ENCODE peak calls at places on chromosomes 13 and 19, in four cellular contexts. T, F, J and N are unnamed samples.

GRCh38 chr13:89695343-89696257 is 1651.9 kb upstream of the MIR17HG start:
- DNase-seq in T (no peak), F (peak; percentile 76), J (no peak), N (peak; percentile 77)

GRCh38 chr13:81929988-81930387 is 1589.1 kb upstream of the SPRY2 start:
- DNase-seq in T (no peak), F (peak; percentile 44), J (no peak), N (peak; percentile 4)

GRCh38 chr13:27712421-27712820 is 79.9 kb upstream of the GSX1 start:
- DNase-seq in T (no peak), F (peak; percentile 30), J (no peak), N (peak; percentile 25)

GRCh38 chr13:88823114-88823513 is 1151.9 kb downstream of the SLITRK5 start:
- DNase-seq in T (no peak), F (no peak), J (no peak), N (no peak)

GRCh38 chr19:7703332-7703731 is 1.4 kb upstream of the FCER2 start:
- DNase-seq in T (no peak), F (no peak), J (no peak), N (no peak)

GRCh38 chr19:13841339-13842293 is 35.3 kb upstream of the NANOS3 start:
- DNase-seq in T (no peak), F (no peak), J (peak; percentile 82), N (no peak)

GRCh38 chr13:32323912-32324311 is 8.6 kb downstream of the BRCA2 start:
- DNase-seq in T (no peak), F (no peak), J (no peak), N (no peak)

GRCh38 chr13:113544071-113544891 is 40.3 kb upstream of the TFDP1 start:
- DNase-seq in T (no peak), F (no peak), J (peak; percentile 47), N (no peak)

GRCh38 chr19:2474232-2475017 is 1.5 kb upstream of the GADD45B start:
- DNase-seq in T (peak; percentile 90), F (peak; percentile 95), J (peak; percentile 89), N (peak; percentile 86)
- H3K4me3 ChIP-seq in T (peak overlapping the region; percentile 86), F (peak overlapping the region; percentile 81), J (peak overlapping the region; percentile 89), N (peak overlapping the region; percentile 2)

GRCh38 chr19:38695319-38695683 is 47.9 kb downstream of the ACTN4 start:
- DNase-seq in T (no peak), F (no peak), J (no peak), N (no peak)
- H3K4me1 ChIP-seq in T (peaks cover 25% of the 10 kb centered on the region), F (peaks cover 19% of the 10 kb centered on the region), J (peaks cover 79% of the 10 kb centered on the region), N (peaks cover 34% of the 10 kb centered on the region)

GRCh38 chr19:55675661-55676354 is 782 bp downstream of the EPN1 start:
- DNase-seq in T (no peak), F (no peak), J (no peak), N (no peak)

GRCh38 chr19:55674841-55675660 is at the start of gene EPN1:
- DNase-seq in T (peak; percentile 97), F (peak; percentile 99), J (peak; percentile 97), N (peak; percentile 97)

GRCh38 chr19:55673889-55674288 is 1.1 kb upstream of the EPN1 start:
- DNase-seq in T (no peak), F (no peak), J (no peak), N (no peak)

GRCh38 chr19:55673465-55673864 is 1.6 kb upstream of the EPN1 start:
- DNase-seq in T (no peak), F (peak; percentile 66), J (no peak), N (no peak)

GRCh38 chr19:55674459-55674840 is 576 bp upstream of the EPN1 start:
- DNase-seq in T (no peak), F (no peak), J (no peak), N (no peak)
- H3K27ac ChIP-seq in T (peak overlapping the region; percentile 83), F (peak overlapping the region; percentile 92), J (peak overlapping the region; percentile 59), N (no peak overlapping the region)

DNA sequence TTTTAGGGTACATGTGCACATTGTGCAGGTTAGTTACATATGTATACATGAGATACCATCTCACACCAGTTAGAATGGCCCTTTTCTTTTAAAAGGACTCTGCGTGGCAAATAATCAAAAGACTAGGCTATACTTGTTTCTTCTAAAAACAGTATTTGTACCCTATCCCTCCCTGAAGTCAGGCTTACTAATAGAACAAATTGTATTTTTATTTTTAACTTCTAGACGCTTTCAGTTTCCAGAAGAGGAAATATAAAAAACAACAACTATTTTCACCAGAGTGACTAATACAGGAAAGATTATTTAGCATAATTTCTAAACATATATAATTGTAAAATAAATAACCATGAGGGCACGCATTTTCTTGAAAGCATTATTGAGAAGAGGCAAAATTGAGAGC is 83.6 kb downstream of the ITGBL1 start:
- DNase-seq in T (no peak), F (no peak), J (no peak), N (no peak)
- H3K4me3 ChIP-seq in T (no peak overlapping the region), F (no peak overlapping the region), J (no peak overlapping the region), N (no peak overlapping the region)

GRCh38 chr19:51143486-51143885 is 1.4 kb downstream of the SIGLEC7 start:
- DNase-seq in T (no peak), F (no peak), J (no peak), N (no peak)

GRCh38 chr19:51147663-51148062 is 5.6 kb downstream of the SIGLEC7 start:
- DNase-seq in T (no peak), F (no peak), J (no peak), N (no peak)

GRCh38 chr19:51146751-51147150 is 4.7 kb downstream of the SIGLEC7 start:
- DNase-seq in T (no peak), F (no peak), J (no peak), N (no peak)

GRCh38 chr19:51144482-51145045 is 2.5 kb downstream of the SIGLEC7 start:
- DNase-seq in T (no peak), F (no peak), J (peak; percentile 60), N (no peak)

DNA sequence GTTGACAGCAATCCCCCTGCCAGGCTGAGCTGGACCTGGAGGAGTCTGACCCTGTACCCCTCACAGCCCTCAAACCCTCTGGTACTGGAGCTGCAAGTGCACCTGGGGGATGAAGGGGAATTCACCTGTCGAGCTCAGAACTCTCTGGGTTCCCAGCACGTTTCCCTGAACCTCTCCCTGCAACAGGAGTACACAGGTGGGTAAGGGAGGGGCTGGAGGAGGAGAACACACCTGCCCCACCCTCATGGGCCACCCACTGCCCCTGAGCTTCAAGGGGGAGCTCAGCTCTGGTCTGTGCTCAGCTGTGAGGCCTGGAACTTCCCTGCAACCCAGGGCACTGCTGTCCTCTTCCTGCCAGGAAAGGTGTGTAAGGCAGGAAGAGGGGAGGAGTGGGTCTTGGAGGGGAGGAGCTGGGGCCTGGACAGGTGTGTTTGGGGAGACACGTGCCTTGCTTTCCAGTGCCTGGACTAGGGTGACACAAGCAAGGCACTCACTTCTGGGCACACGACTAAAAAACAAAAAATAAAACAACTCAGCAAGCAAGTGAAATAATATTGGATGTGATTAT is 3.9 kb downstream of the SIGLEC7 start:
- DNase-seq in T (no peak), F (no peak), J (no peak), N (no peak)
- H3K4me1 ChIP-seq in T (no peaks in the 10 kb centered on the region), F (no peaks in the 10 kb centered on the region), J (no peaks in the 10 kb centered on the region), N (no peaks in the 10 kb centered on the region)

GRCh38 chr19:20422216-20422615 is 143.4 kb downstream of the ZNF737 start:
- DNase-seq in T (no peak), F (no peak), J (no peak), N (no peak)
- H3K27ac ChIP-seq in T (peak overlapping the region; percentile 91), F (no peak overlapping the region), J (no peak overlapping the region), N (no peak overlapping the region)

GRCh38 chr19:6198896-6199239 is 63.4 kb downstream of the ACSBG2 start:
- DNase-seq in T (no peak), F (no peak), J (no peak), N (no peak)
- H3K4me3 ChIP-seq in T (peak overlapping the region; percentile 49), F (peak overlapping the region; percentile 66), J (peak overlapping the region; percentile 61), N (peak overlapping the region; percentile 71)